ENCODE peak calls at places on chromosomes 6 and 20, in five cellular contexts. C is BJ, I is small intestine, B is hypothalamus, G is fibroblast of the conjunctiva. S is an unnamed sample.

GRCh38 chr6:56729719-56730118 is 87.0 kb upstream of the DST start:
- DNase-seq in G (no peak), I (no peak), B (no peak), C (peak), S (peak)

GRCh38 chr20:1327827-1328679 is 886 bp downstream of the SDCBP2 start:
- DNase-seq in G (no peak), C (no peak), I (peak), B (no peak), S (no peak)

GRCh38 chr20:63151554-63152321 is 64.2 kb downstream of the YTHDF1 start:
- DNase-seq in G (no peak), C (no peak), B (no peak), I (no peak), S (no peak)

GRCh38 chr6:1581120-1581991 is 28.4 kb upstream of the FOXC1 start:
- DNase-seq in I (no peak), G (no peak), B (no peak), C (no peak), S (no peak)

GRCh38 chr6:151911401-151911800 is 103.9 kb downstream of the ESR1 start:
- DNase-seq in G (no peak), C (no peak), I (no peak), B (no peak), S (peak)

GRCh38 chr6:166344240-166344639 is 1.9 kb upstream of the SFT2D1 start:
- DNase-seq in G (no peak), C (no peak), B (no peak), I (no peak), S (no peak)

GRCh38 chr6:155187994-155188706 is 75.7 kb upstream of the CLDN20 start:
- DNase-seq in I (no peak), G (no peak), B (no peak), C (peak), S (peak)

GRCh38 chr6:166589334-166589731 is 2.9 kb upstream of the RAMACL start:
- DNase-seq in G (no peak), B (no peak), I (no peak), C (no peak), S (no peak)

GRCh38 chr6:168508903-168509302 is 67.9 kb downstream of the SMOC2 start:
- DNase-seq in B (no peak), I (no peak), C (no peak), G (no peak), S (no peak)

GRCh38 chr20:24507182-24507853 is 37.9 kb downstream of the SYNDIG1 start:
- DNase-seq in B (no peak), C (no peak), G (no peak), I (no peak), S (no peak)

GRCh38 chr6:25331085-25331685 is 52.0 kb downstream of the CARMIL1 start:
- DNase-seq in C (no peak), I (peak), G (no peak), B (no peak), S (no peak)

GRCh38 chr6:129889580-129889979 is 28.5 kb upstream of the TMEM244 start:
- DNase-seq in G (peak), C (peak), B (no peak), I (no peak), S (peak)

GRCh38 chr6:90118581-90118980 is 178.1 kb downstream of the BACH2 start:
- DNase-seq in I (no peak), B (no peak), C (no peak), G (no peak), S (no peak)

GRCh38 chr6:63346217-63346834 is 26.5 kb upstream of the LGSN start:
- DNase-seq in B (no peak), G (no peak), I (no peak), C (no peak), S (no peak)

GRCh38 chr6:77337392-77337791 is 125.9 kb downstream of the HTR1B start:
- DNase-seq in C (no peak), I (no peak), G (no peak), B (no peak), S (no peak)

GRCh38 chr6:169167581-169168301 is 85.9 kb downstream of the THBS2 start:
- DNase-seq in G (no peak), C (peak), B (no peak), I (no peak), S (peak)

GRCh38 chr6:24859608-24860007 is 60.9 kb upstream of the ARMH2 start:
- DNase-seq in G (no peak), C (no peak), I (no peak), B (no peak), S (peak)